ENCODE peak calls at places on chromosomes 12 and 14, in eight cellular contexts. One of them, this sample, is unnamed.

GRCh38 chr12:10362828-10363664 is 26.8 kb downstream of the KLRK1 start:
- DNase-seq in GM23338: peak; percentile 52
- DNase-seq in HepG2: no peak
- DNase-seq in HCT116: no peak
- DNase-seq in HL-60: no peak
- DNase-seq in K562: no peak
- DNase-seq in GM12878: peak; percentile 35
- DNase-seq in SK-N-SH: no peak
- DNase-seq in this sample: no peak

GRCh38 chr12:88889326-88890110 is 309.2 kb upstream of the KITLG start:
- DNase-seq in GM23338: no peak
- DNase-seq in HepG2: no peak
- DNase-seq in HCT116: no peak
- DNase-seq in HL-60: no peak
- DNase-seq in K562: no peak
- DNase-seq in GM12878: no peak
- DNase-seq in SK-N-SH: no peak
- DNase-seq in this sample: no peak

GRCh38 chr12:122413516-122414404 is 8.7 kb downstream of the CLIP1 start:
- DNase-seq in GM23338: no peak
- DNase-seq in HepG2: no peak
- DNase-seq in HCT116: no peak
- DNase-seq in HL-60: no peak
- DNase-seq in K562: no peak
- DNase-seq in GM12878: no peak
- DNase-seq in SK-N-SH: no peak
- DNase-seq in this sample: no peak

GRCh38 chr14:77007975-77008421 is 20.5 kb downstream of the IRF2BPL start:
- DNase-seq in GM23338: no peak
- DNase-seq in HepG2: no peak
- DNase-seq in HCT116: no peak
- DNase-seq in HL-60: no peak
- DNase-seq in K562: no peak
- DNase-seq in GM12878: no peak
- DNase-seq in SK-N-SH: no peak
- DNase-seq in this sample: no peak

GRCh38 chr14:66359500-66359899 is 126.7 kb upstream of the CCDC196 start:
- DNase-seq in GM23338: peak; percentile 84
- DNase-seq in HepG2: peak; percentile 53
- DNase-seq in HCT116: peak; percentile 64
- DNase-seq in HL-60: no peak
- DNase-seq in K562: peak; percentile 6
- DNase-seq in GM12878: peak; percentile 15
- DNase-seq in SK-N-SH: peak; percentile 45
- DNase-seq in this sample: no peak

GRCh38 chr12:124915249-124916236 is 1.1 kb upstream of the UBC start:
- DNase-seq in GM23338: peak; percentile 74
- DNase-seq in HepG2: peak; percentile 51
- DNase-seq in HCT116: no peak
- DNase-seq in HL-60: no peak
- DNase-seq in K562: peak; percentile 63
- DNase-seq in GM12878: no peak
- DNase-seq in SK-N-SH: no peak
- DNase-seq in this sample: no peak

GRCh38 chr14:65422093-65422834 is 9.7 kb downstream of the FUT8 start:
- DNase-seq in GM23338: no peak
- DNase-seq in HepG2: no peak
- DNase-seq in HCT116: no peak
- DNase-seq in HL-60: no peak
- DNase-seq in K562: no peak
- DNase-seq in GM12878: no peak
- DNase-seq in SK-N-SH: no peak
- DNase-seq in this sample: no peak

GRCh38 chr14:54650331-54651017 is 83.5 kb downstream of the SAMD4A start:
- DNase-seq in GM23338: peak; percentile 35
- DNase-seq in HepG2: peak; percentile 78
- DNase-seq in HCT116: no peak
- DNase-seq in HL-60: no peak
- DNase-seq in K562: no peak
- DNase-seq in GM12878: no peak
- DNase-seq in SK-N-SH: no peak
- DNase-seq in this sample: no peak

GRCh38 chr12:65941388-65941787 is 117.1 kb downstream of the HMGA2 start:
- DNase-seq in GM23338: no peak
- DNase-seq in HepG2: no peak
- DNase-seq in HCT116: no peak
- DNase-seq in HL-60: no peak
- DNase-seq in K562: no peak
- DNase-seq in GM12878: no peak
- DNase-seq in SK-N-SH: no peak
- DNase-seq in this sample: no peak

GRCh38 chr12:93862424-93862823 is 185.2 kb downstream of the CRADD start:
- DNase-seq in GM23338: no peak
- DNase-seq in HepG2: no peak
- DNase-seq in HCT116: no peak
- DNase-seq in HL-60: no peak
- DNase-seq in K562: no peak
- DNase-seq in GM12878: no peak
- DNase-seq in SK-N-SH: no peak
- DNase-seq in this sample: no peak

GRCh38 chr14:74290415-74290814 is 12.3 kb downstream of the ABCD4 start:
- DNase-seq in GM23338: peak; percentile 64
- DNase-seq in HepG2: no peak
- DNase-seq in HCT116: no peak
- DNase-seq in HL-60: no peak
- DNase-seq in K562: peak; percentile 51
- DNase-seq in GM12878: no peak
- DNase-seq in SK-N-SH: peak; percentile 63
- DNase-seq in this sample: no peak

GRCh38 chr14:65792208-65792905 is 379.8 kb downstream of the FUT8 start:
- DNase-seq in GM23338: no peak
- DNase-seq in HepG2: no peak
- DNase-seq in HCT116: peak; percentile 6
- DNase-seq in HL-60: no peak
- DNase-seq in K562: no peak
- DNase-seq in GM12878: no peak
- DNase-seq in SK-N-SH: peak; percentile 11
- DNase-seq in this sample: no peak

GRCh38 chr12:67593041-67593870 is 55.3 kb upstream of the DYRK2 start:
- DNase-seq in GM23338: peak; percentile 5
- DNase-seq in HepG2: no peak
- DNase-seq in HCT116: peak; percentile 87
- DNase-seq in HL-60: no peak
- DNase-seq in K562: no peak
- DNase-seq in GM12878: no peak
- DNase-seq in SK-N-SH: no peak
- DNase-seq in this sample: no peak

GRCh38 chr14:54138354-54139038 is 181.9 kb upstream of the BMP4 start:
- DNase-seq in GM23338: no peak
- DNase-seq in HepG2: peak; percentile 99
- DNase-seq in HCT116: no peak
- DNase-seq in HL-60: no peak
- DNase-seq in K562: no peak
- DNase-seq in GM12878: no peak
- DNase-seq in SK-N-SH: no peak
- DNase-seq in this sample: no peak

GRCh38 chr12:31021181-31021580 is 52.5 kb upstream of the DDX11 start:
- DNase-seq in GM23338: no peak
- DNase-seq in HepG2: no peak
- DNase-seq in HCT116: no peak
- DNase-seq in HL-60: no peak
- DNase-seq in K562: no peak
- DNase-seq in GM12878: no peak
- DNase-seq in SK-N-SH: no peak
- DNase-seq in this sample: no peak

DNA sequence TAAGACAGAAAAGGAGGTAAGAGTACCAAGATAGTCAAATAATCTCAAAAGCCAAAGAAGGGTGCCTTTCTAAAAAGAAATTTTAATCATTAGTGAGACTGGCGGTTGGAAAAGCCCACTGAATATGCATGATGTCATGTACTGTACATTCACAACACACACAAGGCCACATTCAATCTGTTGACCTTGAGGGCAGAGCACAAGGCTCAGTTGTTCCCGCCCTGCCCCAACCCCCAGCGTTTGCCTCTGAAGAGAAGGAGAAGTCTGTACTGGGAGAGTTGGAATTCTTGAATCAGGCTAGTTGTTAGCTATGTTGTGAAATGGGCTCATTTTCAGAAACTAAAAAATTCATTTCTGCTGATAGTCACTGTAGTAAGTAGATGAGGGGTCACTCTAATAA is 50.2 kb upstream of the NID2 start:
- DNase-seq in GM23338: no peak
- DNase-seq in HepG2: peak; percentile 91
- DNase-seq in HCT116: no peak
- DNase-seq in HL-60: no peak
- DNase-seq in K562: no peak
- DNase-seq in GM12878: no peak
- DNase-seq in SK-N-SH: no peak
- DNase-seq in this sample: no peak
- TF ChIP-seq REST in GM23338: no peak
- TF ChIP-seq REST in HepG2: no peak
- TF ChIP-seq REST in HCT116: no peak
- TF ChIP-seq REST in HL-60: no peak
- TF ChIP-seq REST in K562: no peak
- TF ChIP-seq REST in GM12878: no peak
- TF ChIP-seq REST in SK-N-SH: no peak
- TF ChIP-seq REST in this sample: no peak

DNA sequence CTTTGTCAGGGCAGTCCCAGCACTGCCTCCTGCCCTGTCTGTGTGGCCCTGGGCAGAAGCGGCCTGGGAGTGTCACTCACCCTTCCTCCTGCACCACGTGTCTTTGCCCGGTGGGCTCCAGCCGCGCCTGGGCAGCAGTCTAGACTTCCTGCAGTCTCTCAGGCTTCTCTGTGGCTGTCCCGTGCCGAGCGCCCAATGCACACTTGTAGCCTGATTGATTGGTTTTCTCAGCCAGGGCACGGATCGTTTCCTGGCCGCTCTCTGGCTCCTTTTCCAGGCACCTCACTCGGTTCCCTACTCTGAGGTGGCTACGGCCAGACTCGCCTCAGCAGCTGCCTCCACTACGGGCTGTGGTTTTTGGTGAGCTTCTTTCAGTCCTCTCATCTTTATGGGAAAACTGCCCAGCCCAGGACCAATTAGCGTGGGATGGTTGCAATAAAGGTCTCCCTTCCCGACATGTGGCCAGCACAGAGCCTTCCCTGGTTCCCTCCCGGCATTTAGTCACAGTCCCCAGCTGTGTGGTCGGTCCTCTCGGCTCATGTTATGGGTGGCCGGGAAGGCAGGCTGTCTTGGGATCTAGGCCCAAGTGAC is 133.1 kb downstream of the CACNA1C start:
- DNase-seq in GM23338: no peak
- DNase-seq in HepG2: no peak
- DNase-seq in HCT116: no peak
- DNase-seq in HL-60: no peak
- DNase-seq in K562: no peak
- DNase-seq in GM12878: no peak
- DNase-seq in SK-N-SH: no peak
- DNase-seq in this sample: no peak
- TF ChIP-seq POLR2AphosphoS5 in GM23338: no peak
- TF ChIP-seq POLR2AphosphoS5 in HepG2: no peak
- TF ChIP-seq POLR2AphosphoS5 in HCT116: no peak
- TF ChIP-seq POLR2AphosphoS5 in HL-60: no peak
- TF ChIP-seq POLR2AphosphoS5 in K562: no peak
- TF ChIP-seq POLR2AphosphoS5 in GM12878: no peak
- TF ChIP-seq POLR2AphosphoS5 in SK-N-SH: no peak
- TF ChIP-seq POLR2AphosphoS5 in this sample: no peak

DNA sequence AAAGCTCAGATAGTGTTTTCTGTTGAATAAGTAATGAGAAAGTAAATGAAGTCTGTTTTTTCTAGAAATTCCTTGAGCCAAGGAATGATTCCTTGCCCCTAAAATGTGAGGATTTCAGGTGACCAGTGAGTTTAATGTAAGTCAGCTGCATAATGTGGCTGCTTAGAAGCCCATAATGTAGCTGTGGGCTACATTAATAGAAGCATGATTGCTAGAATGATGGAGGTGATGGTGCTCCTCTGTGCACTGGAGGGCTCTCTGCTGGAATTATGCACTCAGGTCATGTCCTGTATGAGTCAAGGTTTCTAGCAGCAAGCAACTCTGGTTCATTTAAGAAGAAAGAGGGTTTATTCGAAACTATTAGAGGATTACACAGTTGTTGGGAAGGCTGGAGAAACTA is 19.6 kb upstream of the PWP1 start:
- DNase-seq in GM23338: no peak
- DNase-seq in HepG2: no peak
- DNase-seq in HCT116: no peak
- DNase-seq in HL-60: no peak
- DNase-seq in K562: no peak
- DNase-seq in GM12878: no peak
- DNase-seq in SK-N-SH: no peak
- DNase-seq in this sample: no peak
- TF ChIP-seq REST in GM23338: no peak
- TF ChIP-seq REST in HepG2: no peak
- TF ChIP-seq REST in HCT116: no peak
- TF ChIP-seq REST in HL-60: no peak
- TF ChIP-seq REST in K562: no peak
- TF ChIP-seq REST in GM12878: no peak
- TF ChIP-seq REST in SK-N-SH: no peak
- TF ChIP-seq REST in this sample: no peak

DNA sequence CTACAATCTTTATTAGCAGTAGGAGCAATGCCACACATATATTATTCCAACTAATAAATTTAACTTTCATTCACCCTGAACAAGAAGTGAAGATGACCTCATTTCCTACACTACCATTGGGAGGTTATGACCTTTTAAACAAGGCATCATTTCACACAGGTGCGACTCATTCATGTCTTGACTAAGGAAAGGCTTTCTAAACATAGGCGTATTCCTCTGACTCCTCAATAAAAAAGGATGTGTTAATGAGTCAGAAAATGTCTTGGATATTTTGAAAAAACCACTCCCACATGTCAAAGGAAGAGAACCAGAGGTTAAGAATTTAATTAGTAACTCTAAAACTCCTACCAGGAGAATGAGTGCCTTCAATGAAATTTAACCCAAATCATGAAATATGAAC is 115.2 kb downstream of the PRICKLE1 start:
- DNase-seq in GM23338: no peak
- DNase-seq in HepG2: no peak
- DNase-seq in HCT116: peak; percentile 68
- DNase-seq in HL-60: no peak
- DNase-seq in K562: no peak
- DNase-seq in GM12878: no peak
- DNase-seq in SK-N-SH: no peak
- DNase-seq in this sample: peak; percentile 18
- TF ChIP-seq POLR2AphosphoS5 in GM23338: no peak
- TF ChIP-seq POLR2AphosphoS5 in HepG2: no peak
- TF ChIP-seq POLR2AphosphoS5 in HCT116: no peak
- TF ChIP-seq POLR2AphosphoS5 in HL-60: no peak
- TF ChIP-seq POLR2AphosphoS5 in K562: no peak
- TF ChIP-seq POLR2AphosphoS5 in GM12878: no peak
- TF ChIP-seq POLR2AphosphoS5 in SK-N-SH: no peak
- TF ChIP-seq POLR2AphosphoS5 in this sample: no peak

This sample was measured in Panc1.